ENCODE peak calls at places on chromosomes 11 and 22, in four cellular contexts. K is activated CD8-positive, alpha-beta memory T cell treated with anti-CD3 and anti-CD28 coated beads, Interleukin-2, amount 50 U/mL, for 4 hours; G is posterior vena cava; S is SHP77 treated with DMSO at 0.1 percent for 48 hours. L is an unnamed sample.
A peak's percentile ranks its signal among the peaks of the same experiment; 100 is the strongest.

GRCh38 chr11:77633856-77634425 is 3.7 kb downstream of the CLNS1A start:
- DNase-seq in G (no peak), S (no peak), K (no peak), L (no peak)

GRCh38 chr11:118956094-118956846 is at the start of gene UPK2:
- DNase-seq in K (peak; percentile 91), S (peak; percentile 27), G (peak; percentile 96), L (peak; percentile 92)

GRCh38 chr11:132640952-132641351 is 891.3 kb downstream of the OPCML start:
- DNase-seq in K (no peak), S (no peak), G (no peak), L (no peak)

GRCh38 chr11:72039108-72039850 is 40.6 kb downstream of the IL18BP start:
- DNase-seq in K (no peak), G (no peak), S (no peak), L (no peak)

GRCh38 chr11:134617360-134617759 is 205.3 kb upstream of the B3GAT1 start:
- DNase-seq in G (no peak), K (no peak), S (no peak), L (no peak)

GRCh38 chr11:105720096-105720495 is 110.2 kb downstream of the GRIA4 start:
- DNase-seq in S (no peak), K (no peak), G (no peak), L (no peak)

GRCh38 chr11:119523801-119524200 is 100.8 kb upstream of the THY1 start:
- DNase-seq in K (no peak), G (no peak), S (no peak), L (no peak)

GRCh38 chr11:69102732-69103615 is 52.8 kb upstream of the SMIM38 start:
- DNase-seq in K (no peak), S (no peak), G (no peak), L (no peak)

GRCh38 chr22:27401321-27401720 is 400.2 kb downstream of the MN1 start:
- DNase-seq in S (no peak), K (no peak), G (no peak), L (no peak)

GRCh38 chr11:111725621-111726020 is 40.6 kb downstream of the PPP2R1B start:
- DNase-seq in S (no peak), K (no peak), G (no peak), L (no peak)

GRCh38 chr22:30386960-30387848 is at the start of gene RNF215:
- DNase-seq in S (no peak), G (peak; percentile 94), K (peak; percentile 80), L (peak; percentile 93)

GRCh38 chr11:82523141-82523540 is 210.5 kb downstream of the FAM181B start:
- DNase-seq in K (no peak), S (no peak), G (no peak), L (no peak)

GRCh38 chr11:46345881-46346484 is 1.3 kb upstream of the DGKZ start:
- DNase-seq in G (no peak), S (peak; percentile 23), K (no peak), L (no peak)

GRCh38 chr22:19622061-19622441 is 92.3 kb upstream of the SEPTIN5 start:
- DNase-seq in G (peak; percentile 65), S (no peak), K (no peak), L (peak; percentile 76)

GRCh38 chr11:73614591-73614990 is 16.7 kb upstream of the FAM168A start:
- DNase-seq in G (no peak), K (no peak), S (no peak), L (no peak)

GRCh38 chr11:66800720-66801428 is 42.4 kb upstream of the RCE1 start:
- DNase-seq in S (no peak), G (no peak), K (no peak), L (peak; percentile 34)

GRCh38 chr11:116199182-116199581 is 573.6 kb downstream of the BUD13 start:
- DNase-seq in G (no peak), K (no peak), S (peak; percentile 87), L (no peak)

GRCh38 chr11:11268119-11268518 is 84.9 kb downstream of the CSNK2A3 start:
- DNase-seq in S (no peak), G (no peak), K (no peak), L (no peak)

GRCh38 chr11:19455731-19456130 is 215.0 kb upstream of the E2F8 start:
- DNase-seq in K (no peak), G (no peak), S (no peak), L (no peak)

GRCh38 chr11:116360542-116360941 is 412.2 kb downstream of the BUD13 start:
- DNase-seq in S (no peak), K (no peak), G (no peak), L (no peak)

L was measured in germinal center.